ENCODE peak calls at places on chromosomes 5 and 9, in eight cellular contexts. U is endodermal cell, S is lung, H is spleen, M is HCT116, Z is mucosa of descending colon, T is adrenal gland, Q is MM.1S. J is an unnamed sample.

GRCh38 chr9:126373241-126373640 is 46.6 kb downstream of the MVB12B start:
- DNase-seq in U (no peak), S (no peak), H (no peak), M (no peak), Z (no peak), T (no peak), Q (no peak), J (no peak)

GRCh38 chr5:102678267-102679058 is 76.6 kb upstream of the PAM start:
- DNase-seq in U (no peak), S (no peak), H (no peak), M (no peak), Z (no peak), T (no peak), Q (no peak), J (no peak)

GRCh38 chr9:95007470-95007869 is 281.0 kb downstream of the AOPEP start:
- DNase-seq in U (no peak), S (no peak), H (no peak), M (no peak), Z (no peak), T (no peak), Q (no peak), J (no peak)

GRCh38 chr5:175202461-175203065 is 241.4 kb downstream of the DRD1 start:
- DNase-seq in U (no peak), S (no peak), H (no peak), M (peak; percentile 47), Z (no peak), T (peak; percentile 87), Q (no peak), J (no peak)

GRCh38 chr9:37466037-37466709 is 923 bp upstream of the ZBTB5 start:
- DNase-seq in U (peak; percentile 96), S (peak; percentile 63), H (peak; percentile 92), M (peak; percentile 43), Z (peak; percentile 86), T (peak; percentile 92), Q (peak; percentile 16), J (peak; percentile 90)

GRCh38 chr5:112228672-112229071 is 190.4 kb downstream of the EPB41L4A start:
- DNase-seq in U (peak; percentile 64), S (peak; percentile 95), H (no peak), M (peak; percentile 36), Z (peak; percentile 89), T (peak; percentile 91), Q (no peak), J (peak; percentile 96)

GRCh38 chr9:77224750-77225312 is 47.5 kb downstream of the VPS13A start:
- DNase-seq in U (no peak), S (no peak), H (no peak), M (no peak), Z (no peak), T (no peak), Q (no peak), J (no peak)

GRCh38 chr5:158313027-158313738 is 454.2 kb upstream of the CLINT1 start:
- DNase-seq in U (peak; percentile 75), S (no peak), H (no peak), M (no peak), Z (no peak), T (no peak), Q (no peak), J (no peak)

GRCh38 chr5:77194762-77195161 is 15.7 kb upstream of the PDE8B start:
- DNase-seq in U (no peak), S (no peak), H (no peak), M (no peak), Z (no peak), T (no peak), Q (no peak), J (no peak)

GRCh38 chr5:96962540-96962991 is 26.7 kb downstream of the LNPEP start:
- DNase-seq in U (no peak), S (no peak), H (no peak), M (no peak), Z (no peak), T (no peak), Q (no peak), J (no peak)

GRCh38 chr5:64854855-64855254 is 86.1 kb downstream of the CWC27 start:
- DNase-seq in U (no peak), S (no peak), H (no peak), M (no peak), Z (no peak), T (no peak), Q (no peak), J (no peak)

GRCh38 chr5:67032921-67033664 is 163.5 kb downstream of the CD180 start:
- DNase-seq in U (no peak), S (no peak), H (no peak), M (no peak), Z (no peak), T (no peak), Q (no peak), J (no peak)
- H3K4me1 ChIP-seq in U (peaks cover 5% of the 10 kb centered on the region), S (peaks cover 50% of the 10 kb centered on the region), H (peaks cover 9% of the 10 kb centered on the region), M (no peaks in the 10 kb centered on the region), Z (no peaks in the 10 kb centered on the region), T (peaks cover 38% of the 10 kb centered on the region), Q (no peaks in the 10 kb centered on the region), J (peaks cover 6% of the 10 kb centered on the region)

GRCh38 chr9:71768388-71769174 is at the start of gene CEMIP2:
- DNase-seq in U (peak; percentile 96), S (peak; percentile 92), H (peak; percentile 99), M (peak; percentile 62), Z (peak; percentile 95), T (peak; percentile 95), Q (peak; percentile 88), J (peak; percentile 97)
- H3K4me1 ChIP-seq in U (peaks cover 18% of the 10 kb centered on the region), S (peaks cover 7% of the 10 kb centered on the region), H (peaks cover 31% of the 10 kb centered on the region), M (peaks cover 46% of the 10 kb centered on the region), Z (peaks cover 30% of the 10 kb centered on the region), T (peaks cover 5% of the 10 kb centered on the region), Q (no peaks in the 10 kb centered on the region), J (peaks cover 8% of the 10 kb centered on the region)

GRCh38 chr5:151127926-151128325 is 29.7 kb downstream of the ANXA6 start:
- DNase-seq in U (no peak), S (no peak), H (no peak), M (no peak), Z (no peak), T (peak; percentile 36), Q (no peak), J (no peak)
- H3K4me1 ChIP-seq in U (no peaks in the 10 kb centered on the region), S (no peaks in the 10 kb centered on the region), H (peaks cover 35% of the 10 kb centered on the region), M (peaks cover 20% of the 10 kb centered on the region), Z (peaks cover 2% of the 10 kb centered on the region), T (no peaks in the 10 kb centered on the region), Q (peaks cover 3% of the 10 kb centered on the region), J (peaks cover 6% of the 10 kb centered on the region)

GRCh38 chr9:72995131-72996024 is 42.5 kb upstream of the ALDH1A1 start:
- DNase-seq in U (no peak), S (no peak), H (no peak), M (no peak), Z (no peak), T (no peak), Q (no peak), J (no peak)
- H3K4me1 ChIP-seq in U (peaks cover 4% of the 10 kb centered on the region), S (no peaks in the 10 kb centered on the region), H (no peaks in the 10 kb centered on the region), M (no peaks in the 10 kb centered on the region), Z (no peaks in the 10 kb centered on the region), T (no peaks in the 10 kb centered on the region), Q (no peaks in the 10 kb centered on the region), J (no peaks in the 10 kb centered on the region)

DNA sequence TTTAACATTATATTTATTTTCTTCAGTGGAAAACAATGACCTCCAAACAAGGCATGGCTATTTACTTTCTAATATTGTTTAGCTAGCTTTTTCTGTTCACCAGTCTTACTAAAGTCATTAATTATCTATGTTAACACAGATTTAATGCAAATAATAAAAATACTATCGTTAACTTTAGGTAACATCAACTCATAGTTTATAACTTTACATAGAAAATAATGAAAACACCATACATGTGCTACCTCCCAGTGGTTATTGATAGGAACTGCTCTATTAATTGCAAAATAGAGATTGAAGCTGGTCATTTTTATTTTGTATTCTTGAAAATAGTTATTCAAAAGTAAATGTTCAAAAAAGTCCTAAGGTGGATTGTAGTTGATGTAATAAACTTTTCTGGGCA is 78.3 kb upstream of the HCN1 start:
- DNase-seq in U (no peak), S (no peak), H (no peak), M (no peak), Z (no peak), T (no peak), Q (peak; percentile 22), J (no peak)
- H3K4me1 ChIP-seq in U (no peaks in the 10 kb centered on the region), S (no peaks in the 10 kb centered on the region), H (no peaks in the 10 kb centered on the region), M (no peaks in the 10 kb centered on the region), Z (no peaks in the 10 kb centered on the region), T (no peaks in the 10 kb centered on the region), Q (no peaks in the 10 kb centered on the region), J (no peaks in the 10 kb centered on the region)

J was measured in kidney.